ENCODE peak calls at places on chromosomes 13 and 19, in eight cellular contexts. B is thoracic aorta, S is mammary epithelial cell, C is fibroblast of lung, Y is PC-3, I is ovary, X is left ventricle myocardium inferior, Q is H9. V is an unnamed sample.

GRCh38 chr13:20969182-20969581 is 66.6 kb upstream of the XPO4 start:
- DNase-seq in B (no peak), S (peak; percentile 64), C (peak; percentile 52), Y (peak; percentile 57), I (no peak), X (no peak), Q (no peak), V (no peak)

GRCh38 chr19:47719047-47719885 is 6.0 kb downstream of the EHD2 start:
- DNase-seq in B (peak; percentile 36), S (peak; percentile 95), C (peak; percentile 99), Y (no peak), I (peak; percentile 95), X (peak; percentile 91), Q (no peak), V (peak; percentile 64)

GRCh38 chr19:14979498-14980255 is at the start of gene SLC1A6:
- DNase-seq in B (no peak), S (peak; percentile 21), C (no peak), Y (no peak), I (no peak), X (no peak), Q (peak; percentile 79), V (no peak)

GRCh38 chr13:44373601-44374347 is at the start of gene SERP2:
- DNase-seq in B (no peak), S (no peak), C (peak; percentile 46), Y (no peak), I (peak; percentile 62), X (peak; percentile 42), Q (peak; percentile 90), V (no peak)

GRCh38 chr19:40923934-40924391 is 41.9 kb upstream of the CYP2A7 start:
- DNase-seq in B (no peak), S (no peak), C (no peak), Y (no peak), I (no peak), X (no peak), Q (no peak), V (no peak)

GRCh38 chr19:28601723-28602440 is 611.1 kb downstream of the UQCRFS1 start:
- DNase-seq in B (no peak), S (no peak), C (no peak), Y (no peak), I (no peak), X (no peak), Q (no peak), V (no peak)

GRCh38 chr13:110746443-110746842 is 32.9 kb downstream of the ING1 start:
- DNase-seq in B (no peak), S (no peak), C (peak; percentile 25), Y (no peak), I (no peak), X (no peak), Q (no peak), V (no peak)

GRCh38 chr19:18233224-18233825 is 7.1 kb upstream of the PDE4C start:
- DNase-seq in B (no peak), S (peak; percentile 43), C (peak; percentile 30), Y (peak; percentile 69), I (no peak), X (no peak), Q (peak; percentile 86), V (no peak)

GRCh38 chr13:112732679-112733078 is 42.8 kb downstream of the ATP11A start:
- DNase-seq in B (no peak), S (no peak), C (no peak), Y (no peak), I (no peak), X (no peak), Q (no peak), V (no peak)

GRCh38 chr19:30799854-30800755 is 427.9 kb downstream of the ZNF536 start:
- DNase-seq in B (no peak), S (no peak), C (no peak), Y (no peak), I (peak; percentile 44), X (peak; percentile 44), Q (peak; percentile 75), V (no peak)

GRCh38 chr13:47628666-47629065 is 372.4 kb downstream of the SUCLA2 start:
- DNase-seq in B (no peak), S (peak; percentile 74), C (no peak), Y (peak; percentile 68), I (no peak), X (no peak), Q (no peak), V (no peak)

GRCh38 chr19:18668744-18669523 is 14.5 kb upstream of the CRTC1 start:
- DNase-seq in B (no peak), S (no peak), C (no peak), Y (no peak), I (no peak), X (no peak), Q (no peak), V (no peak)

GRCh38 chr13:51614350-51614786 is 30.1 kb downstream of the WDFY2 start:
- DNase-seq in B (no peak), S (no peak), C (no peak), Y (no peak), I (no peak), X (no peak), Q (no peak), V (peak; percentile 28)

GRCh38 chr19:16293133-16294085 is 31.2 kb upstream of the KLF2 start:
- DNase-seq in B (peak; percentile 63), S (no peak), C (peak; percentile 98), Y (peak; percentile 90), I (peak; percentile 96), X (peak; percentile 67), Q (no peak), V (peak; percentile 58)

GRCh38 chr13:48144413-48145035 is 49.6 kb upstream of the MED4 start:
- DNase-seq in B (no peak), S (no peak), C (peak; percentile 44), Y (no peak), I (peak; percentile 30), X (no peak), Q (no peak), V (peak; percentile 29)

GRCh38 chr13:100098445-100099116 is 9.7 kb downstream of the PCCA start:
- DNase-seq in B (no peak), S (no peak), C (peak; percentile 16), Y (peak; percentile 2), I (no peak), X (no peak), Q (no peak), V (no peak)

GRCh38 chr13:61685683-61686013 is 270.0 kb upstream of the PCDH20 start:
- DNase-seq in B (no peak), S (no peak), C (no peak), Y (no peak), I (no peak), X (no peak), Q (peak; percentile 63), V (no peak)

GRCh38 chr19:35294328-35294727 is 2.4 kb downstream of the MAG start:
- DNase-seq in B (no peak), S (no peak), C (no peak), Y (no peak), I (no peak), X (no peak), Q (no peak), V (no peak)

GRCh38 chr19:35294859-35295258 is 2.9 kb downstream of the MAG start:
- DNase-seq in B (no peak), S (no peak), C (no peak), Y (no peak), I (no peak), X (no peak), Q (no peak), V (no peak)

GRCh38 chr19:35292986-35293732 is 1.2 kb downstream of the MAG start:
- DNase-seq in B (no peak), S (peak; percentile 13), C (no peak), Y (no peak), I (no peak), X (no peak), Q (no peak), V (no peak)

GRCh38 chr19:35292421-35292820 is 460 bp downstream of the MAG start:
- DNase-seq in B (no peak), S (no peak), C (no peak), Y (no peak), I (no peak), X (no peak), Q (no peak), V (no peak)

GRCh38 chr19:35293733-35294309 is 1.9 kb downstream of the MAG start:
- DNase-seq in B (no peak), S (no peak), C (no peak), Y (no peak), I (no peak), X (no peak), Q (no peak), V (no peak)
- H3K4me1 ChIP-seq in B (no peaks in the 10 kb centered on the region), S (no peaks in the 10 kb centered on the region), C (no peaks in the 10 kb centered on the region), Y (peaks cover 7% of the 10 kb centered on the region), I (no peaks in the 10 kb centered on the region), X (no peaks in the 10 kb centered on the region), Q (no peaks in the 10 kb centered on the region), V (no peaks in the 10 kb centered on the region)

GRCh38 chr19:5030136-5030820 is 61.4 kb downstream of the KDM4B start:
- DNase-seq in B (no peak), S (no peak), C (no peak), Y (no peak), I (no peak), X (no peak), Q (no peak), V (no peak)
- H3K4me1 ChIP-seq in B (peaks cover 24% of the 10 kb centered on the region), S (peaks cover 9% of the 10 kb centered on the region), C (no peaks in the 10 kb centered on the region), Y (peaks cover 13% of the 10 kb centered on the region), I (peaks cover 13% of the 10 kb centered on the region), X (peaks cover 67% of the 10 kb centered on the region), Q (no peaks in the 10 kb centered on the region), V (peaks cover 54% of the 10 kb centered on the region)

DNA sequence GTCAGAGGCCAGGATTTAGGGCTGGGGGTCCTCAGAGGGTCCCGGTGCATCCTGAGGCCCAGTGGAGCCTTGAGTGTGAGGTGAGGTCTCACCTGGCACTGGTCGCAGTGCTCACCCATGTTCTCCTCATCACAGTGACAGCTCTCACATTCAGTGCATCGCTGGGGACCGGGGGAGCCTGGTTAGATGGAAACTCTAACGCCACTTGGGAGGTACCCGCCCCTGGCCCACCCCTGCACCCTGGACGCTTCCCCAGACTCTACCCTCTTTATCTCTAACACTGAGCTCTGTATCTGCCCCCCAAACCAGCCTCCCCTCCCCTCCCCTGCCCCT is 3.0 kb downstream of the HRC start:
- DNase-seq in B (no peak), S (no peak), C (no peak), Y (no peak), I (no peak), X (no peak), Q (no peak), V (no peak)
- H3K4me1 ChIP-seq in B (peaks cover 32% of the 10 kb centered on the region), S (peaks cover 20% of the 10 kb centered on the region), C (peaks cover 4% of the 10 kb centered on the region), Y (peaks cover 26% of the 10 kb centered on the region), I (peaks cover 4% of the 10 kb centered on the region), X (peaks cover 59% of the 10 kb centered on the region), Q (peaks cover 7% of the 10 kb centered on the region), V (peaks cover 18% of the 10 kb centered on the region)

GRCh38 chr19:10407102-10407501 is 3.8 kb upstream of the CDC37 start:
- DNase-seq in B (no peak), S (no peak), C (no peak), Y (no peak), I (no peak), X (no peak), Q (no peak), V (no peak)

GRCh38 chr19:10412257-10412977 is 7.9 kb upstream of the PDE4A start:
- DNase-seq in B (no peak), S (no peak), C (no peak), Y (no peak), I (no peak), X (no peak), Q (no peak), V (no peak)

GRCh38 chr19:10406191-10406590 is 2.8 kb upstream of the CDC37 start:
- DNase-seq in B (no peak), S (no peak), C (no peak), Y (no peak), I (no peak), X (no peak), Q (no peak), V (no peak)

GRCh38 chr19:10404888-10405808 is 1.8 kb upstream of the CDC37 start:
- DNase-seq in B (no peak), S (no peak), C (no peak), Y (no peak), I (no peak), X (no peak), Q (no peak), V (no peak)

GRCh38 chr19:10408511-10409291 is 5.4 kb upstream of the CDC37 start:
- DNase-seq in B (no peak), S (no peak), C (no peak), Y (no peak), I (no peak), X (no peak), Q (no peak), V (no peak)
- H3K4me1 ChIP-seq in B (peaks cover 14% of the 10 kb centered on the region), S (peaks cover 13% of the 10 kb centered on the region), C (peaks cover 6% of the 10 kb centered on the region), Y (peaks cover 3% of the 10 kb centered on the region), I (peaks cover 3% of the 10 kb centered on the region), X (peaks cover 41% of the 10 kb centered on the region), Q (no peaks in the 10 kb centered on the region), V (peaks cover 17% of the 10 kb centered on the region)